ENCODE peak calls at places on chromosomes 4 and X, in nine cellular contexts. W, G, P, R, F, E, S, Y and T are unnamed samples.
A peak's percentile ranks its signal among the peaks of the same experiment; 100 is the strongest.

GRCh38 chr4:157095716-157096115 is 19.8 kb downstream of the GLRB start:
- DNase-seq in P (no peak), S (no peak), G (no peak), W (no peak), F (no peak), E (no peak), Y (no peak), R (no peak), T (no peak)

GRCh38 chr4:54882616-54883015 is 224.9 kb downstream of the KIT start:
- DNase-seq in P (no peak), E (peak; percentile 14), Y (no peak), S (no peak), W (no peak), F (peak; percentile 13), R (no peak), G (no peak), T (no peak)

GRCh38 chrX:47751670-47752069 is 85.0 kb upstream of the ZNF81 start:
- DNase-seq in Y (no peak), W (no peak), E (peak; percentile 19), S (peak; percentile 13), P (peak; percentile 59), R (peak; percentile 40), G (no peak), F (peak; percentile 60), T (peak; percentile 37)

GRCh38 chrX:13197961-13198761 is 121.7 kb downstream of the ATXN3L start:
- DNase-seq in R (no peak), Y (no peak), G (no peak), P (peak; percentile 86), F (no peak), W (no peak), S (no peak), E (no peak), T (no peak)

GRCh38 chr4:18957721-18958120 is 936.2 kb upstream of the LCORL start:
- DNase-seq in R (no peak), S (no peak), Y (no peak), W (no peak), G (no peak), E (no peak), P (no peak), F (no peak), T (no peak)

GRCh38 chr4:172998527-172999469 is 169.8 kb upstream of the GALNT7 start:
- DNase-seq in G (no peak), R (peak; percentile 79), W (no peak), P (peak; percentile 19), E (peak; percentile 87), F (peak; percentile 66), Y (no peak), S (no peak), T (peak; percentile 91)

GRCh38 chr4:164252286-164252685 is 501.6 kb upstream of the SMIM31 start:
- DNase-seq in S (no peak), R (no peak), F (no peak), G (no peak), P (peak; percentile 76), E (no peak), W (no peak), Y (no peak), T (peak; percentile 8)

GRCh38 chr4:145299380-145300076 is 119.1 kb upstream of the OTUD4 start:
- DNase-seq in F (peak; percentile 63), S (peak; percentile 56), G (peak; percentile 1), E (peak; percentile 92), Y (no peak), P (no peak), R (peak; percentile 60), W (peak; percentile 64), T (peak; percentile 98)

GRCh38 chr4:147566762-147567161 is 50.4 kb upstream of the TMEM184C start:
- DNase-seq in W (no peak), Y (no peak), P (no peak), R (no peak), E (no peak), G (no peak), S (no peak), F (no peak), T (no peak)

GRCh38 chr4:147567276-147567675 is 49.9 kb upstream of the TMEM184C start:
- DNase-seq in F (no peak), G (no peak), E (no peak), W (no peak), P (no peak), R (no peak), S (no peak), Y (no peak), T (no peak)

GRCh38 chr4:147571021-147571770 is 46.0 kb upstream of the TMEM184C start:
- DNase-seq in S (no peak), F (no peak), P (no peak), R (no peak), E (peak; percentile 59), G (no peak), W (no peak), Y (no peak), T (peak; percentile 49)

GRCh38 chr4:147576084-147576483 is 41.1 kb upstream of the TMEM184C start:
- DNase-seq in R (no peak), P (no peak), S (no peak), F (no peak), G (no peak), Y (no peak), E (no peak), W (no peak), T (no peak)

DNA sequence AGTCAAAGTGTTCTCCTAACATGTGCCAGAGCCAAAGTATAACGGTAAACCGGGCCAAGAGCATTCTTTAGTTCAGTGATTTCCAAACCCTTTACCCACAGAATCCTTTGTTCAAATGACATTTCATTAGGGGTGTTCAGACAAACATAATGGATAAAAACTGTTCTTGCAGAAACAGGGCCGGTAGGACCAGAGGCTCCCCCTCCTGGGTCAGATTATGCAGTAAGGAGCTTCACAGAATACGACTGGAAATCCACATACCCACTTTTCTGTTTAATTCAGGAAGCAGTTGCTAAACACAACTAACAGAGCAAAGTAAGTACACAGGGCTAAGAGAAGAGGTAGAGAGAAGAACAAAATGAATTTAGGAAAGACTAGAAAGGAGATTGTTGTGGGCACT is 46.6 kb upstream of the TMEM184C start:
- DNase-seq in E (peak; percentile 69), W (no peak), Y (no peak), P (no peak), S (no peak), R (no peak), G (no peak), F (peak; percentile 46), T (peak; percentile 37)
- TF ChIP-seq CTCF in E (no peak), W (no peak), Y (no peak), P (peak; percentile 33), S (no peak), R (no peak), G (no peak), F (peak; percentile 12), T (peak; percentile 22)

GRCh38 chr4:154441124-154441523 is 50.5 kb downstream of the DCHS2 start:
- DNase-seq in Y (no peak), R (no peak), S (no peak), E (no peak), F (no peak), G (no peak), W (no peak), P (no peak), T (no peak)
- H3K4me3 ChIP-seq in Y (no peak overlapping the region), R (no peak overlapping the region), S (no peak overlapping the region), E (no peak overlapping the region), F (no peak overlapping the region), G (no peak overlapping the region), W (no peak overlapping the region), P (no peak overlapping the region), T (no peak overlapping the region)

GRCh38 chr4:67744561-67745283 is 9.5 kb downstream of the GNRHR start:
- DNase-seq in W (no peak), S (no peak), E (peak; percentile 58), R (no peak), G (no peak), F (no peak), Y (no peak), P (no peak), T (peak; percentile 58)

GRCh38 chr4:67743194-67743593 is 11.0 kb downstream of the GNRHR start:
- DNase-seq in S (no peak), P (no peak), R (no peak), F (no peak), Y (no peak), G (no peak), W (no peak), E (no peak), T (no peak)

GRCh38 chr4:67749286-67749685 is 4.9 kb downstream of the GNRHR start:
- DNase-seq in E (no peak), Y (no peak), S (no peak), P (no peak), R (no peak), F (no peak), G (no peak), W (no peak), T (no peak)

GRCh38 chr4:67750691-67751090 is 3.5 kb downstream of the GNRHR start:
- DNase-seq in W (no peak), G (no peak), F (no peak), R (no peak), E (no peak), P (no peak), S (no peak), Y (no peak), T (no peak)

DNA sequence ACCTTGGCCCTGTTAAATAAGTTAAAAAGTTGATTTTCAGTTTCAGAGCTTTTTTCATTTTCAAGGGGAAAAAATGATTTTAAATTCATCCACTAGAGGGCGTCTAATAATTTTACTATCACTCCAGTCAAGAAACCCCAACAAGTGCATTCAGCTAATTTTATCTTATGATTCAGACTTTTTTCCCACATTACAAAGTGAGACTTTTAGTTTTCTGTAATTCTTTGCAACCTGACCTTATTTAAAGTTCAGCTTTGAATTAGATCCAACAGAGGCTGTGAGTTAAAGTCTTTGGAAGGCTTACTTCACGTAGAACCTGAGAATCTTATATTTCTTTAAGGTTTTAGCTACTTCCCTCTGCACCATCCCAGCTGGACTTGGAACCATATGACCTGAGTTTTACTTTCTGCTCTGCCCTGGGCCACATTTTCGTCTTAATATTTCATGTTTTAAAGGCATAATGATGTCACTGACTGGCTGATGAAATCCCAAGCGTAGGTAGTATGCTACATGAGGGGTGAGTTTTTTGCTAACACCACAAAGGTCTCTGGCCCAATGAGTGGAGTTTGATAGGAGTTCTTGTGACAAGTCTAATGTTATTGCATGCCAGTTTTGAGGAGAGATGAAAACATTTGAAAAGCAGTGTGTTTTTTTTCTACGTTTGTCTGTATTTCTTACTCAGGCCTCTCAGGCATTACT is 7.2 kb downstream of the GNRHR start:
- DNase-seq in Y (no peak), R (peak; percentile 48), E (peak; percentile 45), W (no peak), P (peak; percentile 66), G (no peak), S (peak; percentile 37), F (peak; percentile 56), T (peak; percentile 53)
- TF ChIP-seq CTCF in Y (peak; percentile 46), R (peak; percentile 13), E (peak; percentile 34), W (peak; percentile 25), P (no peak), G (peak; percentile 87), S (peak; percentile 30), F (peak; percentile 50), T (peak; percentile 49)

GRCh38 chr4:94759767-94760211 is 2.0 kb downstream of the BMPR1B start:
- DNase-seq in W (no peak), R (no peak), P (no peak), S (no peak), E (peak; percentile 4), F (no peak), Y (no peak), G (no peak), T (no peak)

GRCh38 chr4:94758700-94759399 is 1.1 kb downstream of the BMPR1B start:
- DNase-seq in P (peak; percentile 67), F (no peak), G (no peak), W (no peak), S (no peak), E (peak; percentile 15), R (no peak), Y (no peak), T (no peak)

GRCh38 chr4:94758141-94758699 is 465 bp downstream of the BMPR1B start:
- DNase-seq in Y (no peak), P (peak; percentile 81), S (no peak), G (no peak), W (no peak), F (peak; percentile 22), E (peak; percentile 58), R (no peak), T (no peak)

GRCh38 chr4:94762326-94762725 is 4.6 kb downstream of the BMPR1B start:
- DNase-seq in P (no peak), S (no peak), G (no peak), E (no peak), W (no peak), Y (no peak), R (peak; percentile 2), F (no peak), T (no peak)

DNA sequence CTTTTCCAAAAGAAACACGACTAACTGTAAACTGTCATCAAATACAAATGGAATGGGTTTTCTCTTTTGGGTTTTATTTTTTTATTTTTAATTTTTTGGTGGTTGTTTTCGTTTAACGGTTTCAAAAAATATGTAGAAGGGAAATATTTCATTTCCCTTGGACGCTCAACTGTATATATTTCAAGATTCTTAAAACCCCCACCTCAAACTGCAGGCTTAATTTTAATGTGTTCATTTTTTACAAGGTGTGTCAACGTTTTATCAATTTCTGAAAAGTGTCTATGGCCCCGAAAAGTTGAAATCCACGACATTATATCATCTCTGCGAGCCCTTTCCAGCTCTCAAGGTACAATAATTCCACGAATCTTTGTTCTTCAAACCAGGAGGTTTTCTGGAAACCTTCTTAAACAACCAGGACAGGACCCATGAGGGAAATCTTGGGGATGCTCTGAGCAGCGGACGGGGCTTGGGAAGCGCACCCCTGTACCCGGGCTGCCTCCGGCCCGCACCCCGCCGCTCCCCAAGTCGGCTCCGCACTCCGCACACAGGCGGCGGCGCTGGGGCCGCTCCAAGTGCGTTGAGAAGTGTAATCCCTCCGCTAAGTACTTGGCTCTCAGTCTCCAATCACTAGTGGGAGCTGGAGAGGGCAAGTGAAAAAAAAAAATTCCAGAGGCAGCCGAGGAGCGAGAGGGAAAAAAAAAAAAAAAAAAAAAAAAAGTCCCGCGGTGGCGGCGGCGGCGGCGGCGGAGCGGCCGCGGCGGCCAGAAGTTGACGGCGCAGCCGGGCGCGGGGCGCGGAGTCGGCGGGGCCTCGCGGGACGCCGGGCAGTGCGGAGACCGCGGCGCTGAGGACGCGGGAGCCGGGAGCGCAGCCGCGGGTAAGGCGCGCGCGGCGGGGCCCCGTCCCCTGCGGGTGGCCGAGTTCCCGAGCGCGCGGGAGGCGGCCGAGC is at the start of gene BMPR1B:
- DNase-seq in W (no peak), G (no peak), S (no peak), E (peak; percentile 75), P (peak; percentile 60), F (peak; percentile 70), Y (no peak), R (no peak), T (peak; percentile 66)
- H3K4me3 ChIP-seq in W (peak within 1 kb of the TSS; percentile 55), G (no peak within 1 kb of the TSS), S (no peak within 1 kb of the TSS), E (peak within 1 kb of the TSS; percentile 55), P (peak within 1 kb of the TSS; percentile 69), F (peak within 1 kb of the TSS; percentile 37), Y (peak within 1 kb of the TSS; percentile 64), R (no peak within 1 kb of the TSS), T (peak within 1 kb of the TSS; percentile 46)